ENCODE peak calls at places on chromosomes 5 and 9, in nine cellular contexts. V is fibroblast of lung; R is CD8-positive, alpha-beta memory T cell; D is SK-N-SH; M is neuronal stem cell; I is psoas muscle; X is mammary epithelial cell; L is heart right ventricle; B is colonic mucosa. Z is an unnamed sample.
A peak's percentile ranks its signal among the peaks of the same experiment; 100 is the strongest.

GRCh38 chr5:154749496-154749895 is 5.7 kb upstream of the LARP1 start:
- DNase-seq in L (no peak), X (no peak), V (no peak), D (no peak), M (no peak), R (no peak), I (no peak), B (no peak), Z (no peak)

GRCh38 chr5:148829734-148830133 is 3.3 kb downstream of the ADRB2 start:
- DNase-seq in X (no peak), L (no peak), V (no peak), B (no peak), I (peak; percentile 55), M (no peak), R (no peak), D (no peak), Z (no peak)

GRCh38 chr5:34598177-34598794 is 57.8 kb upstream of the RAI14 start:
- DNase-seq in D (no peak), V (peak; percentile 97), L (no peak), X (peak; percentile 93), M (no peak), B (no peak), I (no peak), R (no peak), Z (no peak)

GRCh38 chr5:6850033-6850432 is 136.8 kb downstream of the TENT4A start:
- DNase-seq in V (no peak), M (no peak), L (no peak), R (no peak), B (no peak), I (no peak), X (no peak), D (no peak), Z (no peak)

GRCh38 chr5:173745123-173745522 is 128.7 kb upstream of the BOD1 start:
- DNase-seq in B (no peak), X (no peak), R (no peak), D (peak; percentile 51), M (no peak), L (no peak), V (no peak), I (no peak), Z (no peak)

GRCh38 chr9:94866770-94867169 is 140.3 kb downstream of the AOPEP start:
- DNase-seq in M (no peak), V (peak; percentile 29), D (peak; percentile 17), B (no peak), R (no peak), I (no peak), X (no peak), L (no peak), Z (no peak)

GRCh38 chr9:136722969-136723356 is 10.6 kb downstream of the DIPK1B start:
- DNase-seq in V (no peak), I (no peak), M (no peak), X (no peak), L (no peak), R (no peak), B (no peak), D (peak; percentile 49), Z (no peak)

GRCh38 chr9:124621371-124622328 is 114.5 kb upstream of the NR5A1 start:
- DNase-seq in B (no peak), I (no peak), L (no peak), M (no peak), X (peak; percentile 30), D (no peak), R (peak; percentile 50), V (peak; percentile 84), Z (no peak)

GRCh38 chr5:97854871-97855762 is 672.1 kb upstream of the RIOK2 start:
- DNase-seq in L (peak; percentile 16), D (no peak), X (no peak), B (no peak), I (no peak), V (peak; percentile 75), M (no peak), R (no peak), Z (no peak)

GRCh38 chr5:143195496-143195895 is 208.0 kb downstream of the NR3C1 start:
- DNase-seq in R (no peak), I (no peak), B (no peak), L (no peak), V (no peak), X (peak; percentile 66), M (no peak), D (no peak), Z (no peak)

GRCh38 chr5:119322948-119323629 is 32.7 kb upstream of the TNFAIP8 start:
- DNase-seq in V (no peak), X (peak; percentile 19), M (no peak), L (no peak), I (no peak), R (no peak), B (no peak), D (no peak), Z (no peak)

GRCh38 chr5:167743685-167744084 is 547.8 kb upstream of the WWC1 start:
- DNase-seq in B (no peak), I (no peak), M (no peak), R (no peak), D (no peak), X (peak; percentile 63), L (no peak), V (peak; percentile 92), Z (no peak)

GRCh38 chr9:89122944-89123343 is 55.7 kb downstream of the SHC3 start:
- DNase-seq in B (no peak), L (no peak), D (no peak), R (no peak), M (no peak), X (peak; percentile 9), V (no peak), I (no peak), Z (no peak)

GRCh38 chr5:131430794-131431193 is 166.9 kb downstream of the CDC42SE2 start:
- DNase-seq in V (peak; percentile 15), L (no peak), X (no peak), M (no peak), B (no peak), R (no peak), D (no peak), I (no peak), Z (no peak)

GRCh38 chr5:53616939-53617549 is 56.6 kb downstream of the NDUFS4 start:
- DNase-seq in R (no peak), M (no peak), I (no peak), D (no peak), L (no peak), B (no peak), V (peak; percentile 18), X (peak; percentile 3), Z (no peak)

GRCh38 chr5:72508241-72509170 is 1.3 kb upstream of the ZNF366 start:
- DNase-seq in M (no peak), X (no peak), V (no peak), B (no peak), L (no peak), R (no peak), D (no peak), I (no peak), Z (no peak)
- H3K27ac ChIP-seq in M (no peak overlapping the region), X (no peak overlapping the region), V (no peak overlapping the region), B (no peak overlapping the region), L (peak overlapping the region; percentile 24), R (no peak overlapping the region), D (no peak overlapping the region), I (peak overlapping the region; percentile 87), Z (no peak overlapping the region)

DNA sequence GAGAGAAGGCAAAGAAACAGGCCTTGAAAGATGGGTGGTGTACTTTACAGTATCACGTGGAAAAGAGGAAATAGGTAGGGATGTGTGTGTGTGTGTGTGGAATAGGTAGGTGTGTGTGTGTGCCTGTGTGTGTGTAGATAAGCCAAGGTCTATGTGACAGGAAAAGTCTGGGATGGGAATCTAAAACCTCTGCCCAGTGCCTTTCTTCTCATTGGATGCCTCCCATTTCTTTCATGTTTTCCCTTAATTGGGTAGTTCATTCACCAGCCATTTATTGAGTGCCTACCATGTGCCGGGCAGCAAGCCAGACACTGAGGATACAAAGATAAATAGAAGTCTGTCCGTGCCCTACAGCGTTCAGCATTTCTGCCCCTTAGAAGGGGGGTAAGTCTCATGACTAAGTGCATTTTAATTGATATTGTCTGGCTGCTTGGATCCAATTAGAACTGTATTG is 1.0 kb downstream of the URM1 start:
- DNase-seq in V (peak; percentile 23), B (peak; percentile 35), D (no peak), L (no peak), R (no peak), I (no peak), X (peak; percentile 44), M (no peak), Z (no peak)
- H3K27ac ChIP-seq in V (peak overlapping the region; percentile 91), B (peak overlapping the region; percentile 86), D (peak overlapping the region; percentile 89), L (no peak overlapping the region), R (peak overlapping the region; percentile 95), I (peak overlapping the region; percentile 94), X (peak overlapping the region; percentile 74), M (no peak overlapping the region), Z (no peak overlapping the region)

DNA sequence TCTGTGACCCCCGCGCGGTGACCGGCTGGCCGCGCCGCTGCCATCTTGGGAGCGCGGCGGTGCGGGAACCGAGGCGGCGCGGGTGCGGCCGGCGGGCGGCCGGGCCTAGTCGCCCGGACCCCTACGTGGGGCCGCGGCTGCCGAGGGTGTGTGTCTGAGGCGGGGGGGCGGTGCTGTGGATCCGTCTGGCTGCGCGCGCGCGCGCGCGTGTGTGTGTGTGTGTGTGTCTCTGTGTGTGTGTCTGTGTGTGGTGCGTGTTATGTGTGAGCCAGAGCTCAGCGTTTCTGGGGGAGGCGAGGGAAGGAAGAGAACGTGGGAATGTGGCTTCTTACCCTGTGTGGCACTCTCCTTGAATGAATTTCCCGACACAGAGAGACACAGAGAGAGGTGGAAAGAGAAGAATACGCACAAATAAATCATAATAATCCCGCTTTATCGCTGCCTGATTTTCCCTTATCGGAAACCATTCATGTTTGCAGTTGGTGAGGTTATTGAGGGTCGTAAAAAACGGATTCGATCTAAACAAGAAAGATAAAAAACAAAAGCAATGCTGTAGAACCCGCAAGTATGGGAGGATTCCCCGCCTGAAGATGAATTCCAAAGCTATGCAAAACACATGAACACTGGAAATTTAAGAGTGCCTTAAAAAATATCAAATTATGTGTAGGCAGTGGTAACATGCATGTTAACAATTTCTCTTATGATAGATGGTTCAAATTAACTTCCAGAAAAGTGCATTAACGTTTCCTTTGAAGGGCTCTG is 5.7 kb downstream of the NR2F1 start:
- DNase-seq in X (no peak), B (no peak), V (peak; percentile 70), L (no peak), I (no peak), D (peak; percentile 51), R (no peak), M (no peak), Z (no peak)
- H3K27ac ChIP-seq in X (no peak overlapping the region), B (no peak overlapping the region), V (peak overlapping the region; percentile 83), L (no peak overlapping the region), I (no peak overlapping the region), D (peak overlapping the region; percentile 27), R (no peak overlapping the region), M (no peak overlapping the region), Z (no peak overlapping the region)

DNA sequence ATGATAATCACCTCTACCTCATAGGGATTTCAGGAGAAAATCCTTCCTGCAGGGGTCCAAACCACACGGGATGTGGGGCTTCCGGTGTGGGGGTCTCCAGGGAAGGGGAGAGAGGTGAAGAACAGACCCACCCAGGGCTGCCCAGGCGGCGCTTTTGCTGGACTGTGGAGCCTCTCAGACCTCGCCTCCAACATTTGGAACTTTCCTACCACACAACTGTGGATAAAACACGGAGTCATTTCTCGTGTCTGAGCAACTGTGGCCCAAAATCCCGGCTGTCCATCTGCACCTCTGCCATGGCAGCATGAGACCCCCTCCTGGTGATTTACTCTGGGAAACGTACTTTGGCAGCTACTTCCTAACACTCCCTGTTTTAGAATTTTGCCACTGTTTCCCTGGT is 307.8 kb upstream of the IRX4 start:
- DNase-seq in V (no peak), I (no peak), L (no peak), M (no peak), B (no peak), R (no peak), X (no peak), D (no peak), Z (no peak)
- H3K27ac ChIP-seq in V (no peak overlapping the region), I (no peak overlapping the region), L (no peak overlapping the region), M (no peak overlapping the region), B (no peak overlapping the region), R (no peak overlapping the region), X (no peak overlapping the region), D (no peak overlapping the region), Z (no peak overlapping the region)

Z was measured in aorta.